ENCODE peak calls at places on chromosomes 13 and 19, in five cellular contexts. U, G, R, X and Z are unnamed samples.

GRCh38 chr19:13212759-13213330 is 62.6 kb downstream of the IER2 start:
- DNase-seq in G (peak), X (peak), U (peak), R (peak), Z (peak)

GRCh38 chr19:12647490-12648071 is 19.0 kb downstream of the MAN2B1 start:
- DNase-seq in U (no peak), R (no peak), X (peak), G (peak), Z (peak)

GRCh38 chr19:14019100-14019499 is 8.8 kb upstream of the RLN3 start:
- DNase-seq in R (no peak), G (no peak), X (no peak), U (no peak), Z (no peak)

GRCh38 chr19:51325161-51325979 is 13.9 kb downstream of the IGLON5 start:
- DNase-seq in G (no peak), U (no peak), X (no peak), R (no peak), Z (no peak)

GRCh38 chr13:32253911-32254399 is 61.2 kb downstream of the ZAR1L start:
- DNase-seq in G (no peak), X (no peak), U (no peak), R (no peak), Z (no peak)

GRCh38 chr13:48492123-48493075 is 40.5 kb downstream of the RCBTB2 start:
- DNase-seq in G (peak), U (peak), R (peak), X (peak), Z (no peak)

GRCh38 chr19:52492201-52492960 is 35.1 kb upstream of the ZNF808 start:
- DNase-seq in U (no peak), R (no peak), X (no peak), G (peak), Z (no peak)

GRCh38 chr13:78934336-78934735 is 275.4 kb upstream of the OBI1 start:
- DNase-seq in X (no peak), U (no peak), R (no peak), G (no peak), Z (no peak)

GRCh38 chr13:63455938-63456337 is 2040.3 kb upstream of the PCDH20 start:
- DNase-seq in U (no peak), R (no peak), X (no peak), G (no peak), Z (no peak)

GRCh38 chr13:110726726-110727125 is 13.2 kb downstream of the ING1 start:
- DNase-seq in X (no peak), U (no peak), R (no peak), G (no peak), Z (no peak)

GRCh38 chr13:78040431-78040830 is 121.8 kb upstream of the EDNRB start:
- DNase-seq in U (no peak), G (no peak), R (no peak), X (no peak), Z (no peak)

GRCh38 chr13:76683854-76684253 is 202.4 kb downstream of the KCTD12 start:
- DNase-seq in R (no peak), U (no peak), X (no peak), G (no peak), Z (no peak)

GRCh38 chr19:610801-611505 is 21.3 kb downstream of the HCN2 start:
- DNase-seq in R (peak), X (no peak), G (no peak), U (peak), Z (no peak)

GRCh38 chr19:4795400-4795799 is 3.9 kb downstream of the FEM1A start:
- DNase-seq in G (no peak), X (no peak), R (no peak), U (peak), Z (peak)

GRCh38 chr13:43441464-43441863 is 345.3 kb downstream of the ENOX1 start:
- DNase-seq in G (no peak), U (no peak), X (no peak), R (no peak), Z (no peak)

GRCh38 chr19:58346961-58347929 is 6.0 kb downstream of the A1BG start:
- DNase-seq in U (peak), R (peak), G (peak), X (peak), Z (peak)

GRCh38 chr13:34571716-34572115 is 370.4 kb upstream of the NBEA start:
- DNase-seq in X (no peak), R (no peak), U (no peak), G (no peak), Z (no peak)

GRCh38 chr19:51710163-51710562 is 13.6 kb downstream of the HAS1 start:
- DNase-seq in X (no peak), G (no peak), U (no peak), R (peak), Z (no peak)

GRCh38 chr19:35261356-35262100 is 7.2 kb upstream of the USF2 start:
- DNase-seq in G (no peak), U (no peak), R (no peak), X (peak), Z (no peak)

GRCh38 chr13:98303858-98304257 is 126.8 kb upstream of the RNF113B start:
- DNase-seq in U (no peak), R (no peak), X (no peak), G (no peak), Z (no peak)

GRCh38 chr13:81473366-81473899 is 1132.5 kb upstream of the SPRY2 start:
- DNase-seq in G (no peak), X (no peak), R (no peak), U (no peak), Z (no peak)

GRCh38 chr13:90237852-90238251 is 1109.6 kb upstream of the MIR17HG start:
- DNase-seq in G (no peak), R (no peak), U (no peak), X (no peak), Z (no peak)

GRCh38 chr13:110405597-110406450 is 98.7 kb downstream of the COL4A2 start:
- DNase-seq in U (peak), X (no peak), G (peak), R (peak), Z (no peak)

GRCh38 chr19:44590245-44591059 is 22.9 kb upstream of the IGSF23 start:
- DNase-seq in G (no peak), U (no peak), R (no peak), X (no peak), Z (no peak)

GRCh38 chr19:44585371-44586141 is 27.8 kb upstream of the IGSF23 start:
- DNase-seq in X (no peak), R (peak), U (peak), G (no peak), Z (peak)

GRCh38 chr19:44592451-44592890 is 20.9 kb upstream of the IGSF23 start:
- DNase-seq in X (no peak), G (no peak), R (no peak), U (no peak), Z (no peak)

GRCh38 chr19:44588753-44589112 is 24.6 kb upstream of the IGSF23 start:
- DNase-seq in X (no peak), R (no peak), U (no peak), G (no peak), Z (no peak)

DNA sequence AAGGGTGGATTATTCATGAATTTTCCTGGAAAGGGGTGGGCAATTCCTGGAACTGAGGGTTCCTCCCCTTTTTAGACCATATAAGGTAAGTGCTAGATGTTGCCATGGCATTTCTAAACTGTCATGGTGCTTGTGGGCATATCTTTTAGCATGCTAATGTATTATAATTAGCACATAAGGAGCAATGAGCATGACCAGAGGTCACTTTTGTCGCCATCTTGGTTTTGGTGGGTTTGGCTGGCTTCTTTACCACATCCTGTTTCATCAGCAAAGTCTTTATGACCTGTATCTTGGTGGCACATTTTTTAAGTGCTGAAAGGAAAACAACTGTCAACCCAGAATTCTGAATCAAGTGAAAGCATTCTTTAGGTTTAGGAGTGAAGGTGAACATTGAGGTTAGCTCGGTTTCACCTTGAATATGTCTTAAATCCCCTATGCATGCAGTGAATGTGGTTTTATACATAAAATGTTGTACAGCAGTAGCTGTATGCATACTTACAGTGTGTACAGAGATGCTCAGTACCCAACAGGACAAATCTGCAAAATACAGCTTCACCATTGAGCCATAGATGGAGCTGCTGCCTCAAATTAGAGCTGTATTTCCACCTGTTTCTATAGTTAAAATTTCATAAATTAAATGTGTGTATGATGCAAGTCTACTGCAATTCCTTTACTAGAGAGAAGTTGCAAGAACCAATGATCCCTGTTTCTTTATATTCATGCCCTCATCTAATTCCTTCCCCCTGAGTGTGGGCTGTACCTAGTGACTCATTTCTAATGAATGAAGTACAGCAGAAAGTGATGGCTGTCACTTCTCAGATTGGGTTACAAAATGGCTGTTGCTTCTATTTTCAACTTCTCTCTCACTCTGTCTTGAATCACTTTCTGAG is 25.3 kb upstream of the IGSF23 start:
- DNase-seq in G (no peak), X (no peak), R (peak), U (peak), Z (peak)
- TF ChIP-seq CTCF in G (no peak), X (no peak), R (peak), U (no peak), Z (no peak)

GRCh38 chr13:37956536-37956935 is 87.0 kb upstream of the TRPC4 start:
- DNase-seq in X (no peak), G (no peak), R (no peak), U (no peak), Z (peak)

GRCh38 chr13:37959284-37959683 is 89.7 kb upstream of the TRPC4 start:
- DNase-seq in U (no peak), G (no peak), R (no peak), X (no peak), Z (no peak)

DNA sequence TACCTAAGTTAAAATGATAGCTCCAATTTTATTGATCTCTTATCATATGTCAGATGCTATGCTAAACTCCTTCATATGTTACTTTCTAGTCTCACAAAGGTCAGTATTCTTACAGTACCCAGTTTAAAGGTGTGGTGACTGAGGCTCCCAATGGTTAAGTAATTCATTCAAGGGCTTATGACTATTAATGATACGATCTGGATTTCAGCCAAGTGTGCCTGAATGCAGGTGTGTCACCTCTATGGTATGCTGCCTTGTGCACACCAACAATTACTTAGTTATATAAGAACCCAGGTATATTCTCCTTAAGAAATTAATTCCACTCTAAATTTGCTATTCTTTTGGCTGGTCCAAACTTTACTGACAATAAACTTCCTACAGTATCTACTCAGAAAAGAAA is 84.6 kb upstream of the TRPC4 start:
- DNase-seq in G (no peak), U (no peak), X (no peak), R (no peak), Z (peak)
- TF ChIP-seq CTCF in G (no peak), U (no peak), X (no peak), R (no peak), Z (no peak)

GRCh38 chr19:40441719-40442253 is 2.3 kb downstream of the SERTAD3 start:
- DNase-seq in X (no peak), G (no peak), R (no peak), U (no peak), Z (no peak)
- TF ChIP-seq CTCF in X (no peak), G (no peak), R (no peak), U (no peak), Z (no peak)

GRCh38 chr19:48637948-48638830 is 1.0 kb upstream of the DBP start:
- DNase-seq in U (peak), R (peak), G (peak), X (peak), Z (peak)
- TF ChIP-seq CTCF in U (no peak), R (peak), G (no peak), X (peak), Z (no peak)

GRCh38 chr19:27776524-27776923 is 1436.4 kb downstream of the UQCRFS1 start:
- DNase-seq in R (no peak), X (no peak), G (no peak), U (no peak), Z (no peak)

GRCh38 chr19:27779953-27780352 is 1433.0 kb downstream of the UQCRFS1 start:
- DNase-seq in X (no peak), G (no peak), U (no peak), R (no peak), Z (no peak)

GRCh38 chr19:27776020-27776419 is 1436.9 kb downstream of the UQCRFS1 start:
- DNase-seq in G (no peak), R (peak), U (peak), X (no peak), Z (no peak)

GRCh38 chr19:27777242-27777641 is 1435.7 kb downstream of the UQCRFS1 start:
- DNase-seq in G (no peak), R (no peak), U (no peak), X (no peak), Z (no peak)

GRCh38 chr19:27777726-27778125 is 1435.2 kb downstream of the UQCRFS1 start:
- DNase-seq in R (no peak), X (no peak), U (no peak), G (no peak), Z (no peak)
- TF ChIP-seq CTCF in R (peak), X (no peak), U (peak), G (no peak), Z (no peak)

GRCh38 chr13:107765724-107766436 is 449.5 kb downstream of the LIG4 start:
- DNase-seq in U (no peak), X (no peak), R (no peak), G (no peak), Z (no peak)

GRCh38 chr13:107767119-107767518 is 448.2 kb downstream of the LIG4 start:
- DNase-seq in R (no peak), U (no peak), G (no peak), X (no peak), Z (no peak)

DNA sequence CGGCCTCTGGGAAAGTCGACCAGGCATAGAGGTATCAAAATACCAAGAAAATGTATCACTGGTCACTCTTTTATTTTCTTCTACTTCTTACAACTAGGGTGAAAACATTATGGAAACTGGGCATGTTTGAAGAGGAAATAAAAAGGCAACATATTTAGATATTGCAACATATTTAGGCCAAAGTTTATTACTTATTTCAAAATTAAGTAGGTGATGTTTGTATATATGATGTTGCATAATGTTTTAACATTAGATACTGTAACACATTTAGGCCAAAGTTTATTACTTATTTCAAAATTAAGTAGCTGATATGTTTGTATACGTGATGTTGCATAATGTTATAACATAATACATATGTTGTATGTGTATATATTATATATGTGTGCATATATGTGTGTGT is 451.3 kb downstream of the LIG4 start:
- DNase-seq in X (no peak), U (no peak), G (no peak), R (no peak), Z (no peak)
- TF ChIP-seq CTCF in X (no peak), U (no peak), G (no peak), R (no peak), Z (no peak)

GRCh38 chr19:9724157-9724556 is 44.4 kb downstream of the ZNF846 start:
- DNase-seq in U (no peak), G (no peak), R (no peak), X (no peak), Z (no peak)
- TF ChIP-seq CTCF in U (no peak), G (no peak), R (no peak), X (no peak), Z (no peak)

GRCh38 chr13:40211586-40211968 is 454.9 kb downstream of the FOXO1 start:
- DNase-seq in X (no peak), U (no peak), G (no peak), R (no peak), Z (no peak)
- TF ChIP-seq CTCF in X (no peak), U (no peak), G (no peak), R (no peak), Z (no peak)